ENCODE peak calls at places on chromosomes 7 and 10, in seven cellular contexts. F, C, J, I, P, S and E are unnamed samples.

GRCh38 chr10:103781329-103782061 is 73.9 kb downstream of the SH3PXD2A start:
- DNase-seq in F (peak; percentile 29), C (peak; percentile 19), J (peak; percentile 34), I (peak; percentile 98), P (peak; percentile 52), S (no peak), E (no peak)

GRCh38 chr7:149872419-149873073 is 1.2 kb upstream of the ATP6V0E2 start:
- DNase-seq in F (peak; percentile 90), C (peak; percentile 91), J (peak; percentile 91), I (peak; percentile 98), P (peak; percentile 89), S (peak; percentile 89), E (no peak)

GRCh38 chr10:111360260-111360925 is 283.6 kb downstream of the ADRA2A start:
- DNase-seq in F (no peak), C (peak; percentile 32), J (no peak), I (no peak), P (peak; percentile 60), S (no peak), E (no peak)

GRCh38 chr10:101578192-101578591 is 9.9 kb downstream of the POLL start:
- DNase-seq in F (no peak), C (no peak), J (peak; percentile 27), I (no peak), P (no peak), S (no peak), E (no peak)

GRCh38 chr7:37408885-37409248 is 39.8 kb downstream of the ELMO1 start:
- DNase-seq in F (no peak), C (no peak), J (no peak), I (no peak), P (no peak), S (no peak), E (no peak)

GRCh38 chr7:84188811-84189405 is 5.7 kb downstream of the SEMA3A start:
- DNase-seq in F (no peak), C (no peak), J (no peak), I (no peak), P (no peak), S (no peak), E (no peak)

GRCh38 chr10:122348512-122348911 is 26.0 kb upstream of the PLEKHA1 start:
- DNase-seq in F (no peak), C (no peak), J (no peak), I (no peak), P (no peak), S (no peak), E (no peak)

GRCh38 chr7:74362262-74362661 is 73.1 kb downstream of the CLIP2 start:
- DNase-seq in F (no peak), C (no peak), J (no peak), I (peak; percentile 25), P (no peak), S (no peak), E (no peak)

GRCh38 chr7:137986252-137987010 is 15.5 kb downstream of the CREB3L2 start:
- DNase-seq in F (peak; percentile 40), C (peak; percentile 35), J (no peak), I (no peak), P (peak; percentile 64), S (no peak), E (no peak)

GRCh38 chr10:76991571-76991970 is 646.0 kb downstream of the KCNMA1 start:
- DNase-seq in F (no peak), C (no peak), J (no peak), I (no peak), P (no peak), S (no peak), E (no peak)

GRCh38 chr10:86304436-86304835 is 62.2 kb downstream of the GRID1 start:
- DNase-seq in F (no peak), C (no peak), J (no peak), I (no peak), P (no peak), S (no peak), E (no peak)

GRCh38 chr7:76357379-76358052 is 1.3 kb downstream of the YWHAG start:
- DNase-seq in F (no peak), C (no peak), J (no peak), I (no peak), P (no peak), S (no peak), E (no peak)

GRCh38 chr7:127392182-127392565 is 334 bp downstream of the ZNF800 start:
- DNase-seq in F (peak; percentile 84), C (peak; percentile 73), J (peak; percentile 86), I (peak; percentile 89), P (peak; percentile 84), S (peak; percentile 74), E (peak; percentile 71)

GRCh38 chr10:101768791-101769170 is 7.1 kb downstream of the FGF8 start:
- DNase-seq in F (no peak), C (no peak), J (no peak), I (no peak), P (no peak), S (no peak), E (no peak)

GRCh38 chr10:129958118-129958685 is 5.9 kb downstream of the EBF3 start:
- DNase-seq in F (no peak), C (no peak), J (peak; percentile 66), I (peak; percentile 80), P (no peak), S (peak; percentile 37), E (no peak)

GRCh38 chr10:110447886-110448285 is 49.8 kb upstream of the DUSP5 start:
- DNase-seq in F (no peak), C (no peak), J (no peak), I (no peak), P (no peak), S (no peak), E (no peak)

GRCh38 chr7:98283127-98283886 is 1.8 kb downstream of the BRI3 start:
- DNase-seq in F (no peak), C (peak; percentile 50), J (peak; percentile 87), I (peak; percentile 90), P (peak; percentile 46), S (peak; percentile 76), E (no peak)

GRCh38 chr7:138257459-138258193 is 181.4 kb downstream of the AKR1D1 start:
- DNase-seq in F (peak; percentile 82), C (no peak), J (no peak), I (no peak), P (peak; percentile 88), S (no peak), E (no peak)

GRCh38 chr7:115099906-115100305 is 178.0 kb downstream of the MDFIC start:
- DNase-seq in F (no peak), C (no peak), J (no peak), I (no peak), P (peak; percentile 56), S (no peak), E (no peak)

DNA sequence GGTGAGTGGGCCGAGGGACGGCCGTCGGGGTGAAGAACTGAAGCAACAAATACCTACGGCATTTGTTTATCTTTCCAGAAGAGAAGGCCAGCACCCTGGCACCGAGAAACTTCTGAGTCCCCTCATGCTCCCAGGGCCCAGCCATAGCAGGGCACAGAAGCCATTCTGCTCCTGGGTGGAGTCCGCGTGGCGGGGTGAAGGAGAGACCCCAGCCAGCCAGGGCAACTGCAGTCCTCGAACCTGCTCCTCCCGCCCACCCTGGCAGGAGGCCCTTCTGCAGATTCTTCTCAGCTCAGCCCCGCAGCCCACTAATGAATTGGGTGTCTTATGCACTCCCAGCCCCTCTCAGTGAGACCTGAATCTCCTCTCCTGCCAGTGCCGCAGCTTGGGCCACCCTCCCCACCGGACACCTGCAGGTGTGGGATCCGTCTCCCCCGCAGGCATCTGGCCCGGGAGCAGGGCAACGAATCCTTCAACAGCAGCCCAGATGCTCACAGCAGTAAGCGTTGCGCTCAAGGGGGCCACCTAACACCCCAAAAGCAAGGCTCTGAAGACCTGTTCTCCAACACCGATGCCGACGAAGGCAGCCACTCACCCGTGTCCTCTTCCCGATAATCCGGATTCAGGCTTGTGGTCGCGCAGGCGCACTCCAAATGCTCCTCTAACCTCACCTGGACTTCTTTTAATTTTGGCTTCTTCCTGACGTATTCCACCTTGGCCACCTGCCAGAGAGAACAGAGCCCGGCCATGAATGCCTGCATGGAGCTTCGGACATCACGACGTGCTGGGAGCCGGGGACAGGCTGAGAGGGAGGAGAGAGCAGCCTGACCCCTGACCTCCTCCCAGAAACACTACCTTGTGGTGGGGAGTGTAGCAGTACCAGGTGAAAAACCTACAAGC is 18.9 kb downstream of the PDGFA start:
- DNase-seq in F (no peak), C (peak; percentile 23), J (peak; percentile 33), I (no peak), P (no peak), S (no peak), E (no peak)
- H3K4me1 ChIP-seq in F (peaks cover 31% of the 10 kb centered on the region), C (peaks cover 28% of the 10 kb centered on the region), J (peaks cover 14% of the 10 kb centered on the region), I (no peaks in the 10 kb centered on the region), P (peaks cover 35% of the 10 kb centered on the region), S (peaks cover 16% of the 10 kb centered on the region), E (no peaks in the 10 kb centered on the region)

GRCh38 chr7:86667732-86668131 is 24.0 kb downstream of the GRM3 start:
- DNase-seq in F (no peak), C (no peak), J (no peak), I (no peak), P (no peak), S (no peak), E (no peak)
- H3K4me1 ChIP-seq in F (no peaks in the 10 kb centered on the region), C (no peaks in the 10 kb centered on the region), J (no peaks in the 10 kb centered on the region), I (no peaks in the 10 kb centered on the region), P (no peaks in the 10 kb centered on the region), S (no peaks in the 10 kb centered on the region), E (no peaks in the 10 kb centered on the region)

DNA sequence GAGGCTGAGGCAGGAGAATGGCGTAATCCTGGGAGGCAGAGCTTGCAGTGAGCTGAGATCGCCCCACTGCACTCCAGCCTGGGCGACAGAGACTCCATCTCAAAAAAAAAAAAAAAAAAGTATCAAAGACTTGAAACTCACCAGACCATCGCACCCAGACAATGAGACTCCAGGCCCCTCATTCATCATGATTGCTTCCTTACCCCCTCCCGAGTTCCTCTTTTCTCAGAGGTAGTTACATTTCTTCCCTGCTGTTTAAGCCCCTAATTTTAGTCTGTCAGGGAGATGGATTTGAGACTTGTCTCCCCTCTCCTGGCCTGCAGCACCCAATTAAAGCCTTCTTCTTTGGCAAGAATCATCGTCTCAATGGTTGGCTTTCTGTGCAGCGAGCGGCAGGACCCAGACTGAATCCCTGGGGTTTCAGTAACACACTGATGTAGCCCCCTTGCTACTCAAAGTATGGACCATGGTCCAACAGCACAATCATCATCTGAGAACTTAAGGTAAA is 19.4 kb upstream of the TPST1 start:
- DNase-seq in F (no peak), C (no peak), J (no peak), I (no peak), P (no peak), S (no peak), E (no peak)
- H3K4me1 ChIP-seq in F (no peaks in the 10 kb centered on the region), C (no peaks in the 10 kb centered on the region), J (no peaks in the 10 kb centered on the region), I (peaks cover 12% of the 10 kb centered on the region), P (no peaks in the 10 kb centered on the region), S (no peaks in the 10 kb centered on the region), E (no peaks in the 10 kb centered on the region)

DNA sequence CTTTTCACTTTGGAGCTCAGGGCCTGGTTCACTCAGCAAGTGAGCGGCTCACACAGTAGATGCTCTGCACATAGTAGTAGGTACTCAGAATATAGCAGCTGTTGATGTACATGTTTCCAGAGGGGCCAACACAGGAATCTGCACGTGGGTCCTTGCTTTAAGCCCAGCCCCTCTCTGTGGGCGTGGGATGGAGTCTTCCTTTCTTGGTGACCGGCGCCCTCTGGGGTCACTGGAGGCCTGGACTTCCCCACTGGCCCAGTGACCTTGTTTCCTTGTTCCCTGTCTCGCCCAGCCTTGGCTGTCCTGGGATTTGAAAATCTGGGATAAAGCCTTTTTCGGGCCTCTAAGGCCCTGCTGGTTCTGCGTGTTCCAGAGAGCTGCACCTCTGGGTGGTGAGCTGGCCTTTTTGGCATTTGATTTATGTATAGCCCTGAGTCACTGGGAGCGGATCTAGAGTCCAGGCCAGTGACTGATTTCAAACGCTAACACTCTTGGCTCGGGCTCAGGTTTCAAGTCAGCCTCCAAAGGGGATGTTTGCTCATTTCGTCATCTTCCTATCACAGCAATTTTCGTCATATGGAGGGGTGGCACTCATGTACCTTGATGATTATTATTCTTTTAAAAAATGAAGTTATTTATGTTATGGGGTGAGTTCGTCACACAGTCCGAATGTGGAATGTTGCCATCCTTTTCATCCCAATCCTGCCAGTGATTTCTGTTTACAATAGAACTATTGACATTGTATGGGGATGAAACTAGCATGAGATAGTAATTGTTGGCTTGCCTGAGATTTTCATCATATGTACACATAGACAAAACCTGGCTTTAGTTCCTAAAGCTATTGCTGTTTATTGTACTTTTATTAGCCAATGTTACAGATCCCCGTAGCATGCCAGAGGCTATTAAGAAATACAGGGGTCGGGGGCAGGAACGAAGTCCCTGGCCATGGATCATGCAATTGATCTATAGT is 65.5 kb downstream of the CUX1 start:
- DNase-seq in F (peak; percentile 75), C (peak; percentile 85), J (peak; percentile 91), I (peak; percentile 93), P (peak; percentile 94), S (peak; percentile 98), E (no peak)
- H3K4me1 ChIP-seq in F (peaks cover 32% of the 10 kb centered on the region), C (peaks cover 76% of the 10 kb centered on the region), J (peaks cover 73% of the 10 kb centered on the region), I (peaks cover 30% of the 10 kb centered on the region), P (peaks cover 46% of the 10 kb centered on the region), S (peaks cover 17% of the 10 kb centered on the region), E (peaks cover 15% of the 10 kb centered on the region)